ENCODE peak calls at places on chromosome 15, in four cellular contexts. J is effector memory CD4-positive, alpha-beta T cell; C is neuronal stem cell; G is transverse colon. Q is an unnamed sample.

GRCh38 chr15:70799667-70800450 is 36.5 kb upstream of the UACA start:
- DNase-seq in G (no peak), C (no peak), J (no peak), Q (no peak)

GRCh38 chr15:25249236-25250010 is 189.4 kb downstream of the UBE3A start:
- DNase-seq in J (no peak), G (peak), C (no peak), Q (no peak)

GRCh38 chr15:71437919-71438318 is 322.6 kb downstream of the THSD4 start:
- DNase-seq in C (no peak), J (no peak), G (no peak), Q (no peak)

GRCh38 chr15:66504563-66505429 is at the start of the genes RPL4 and ZWILCH:
- DNase-seq in C (peak), J (peak), G (peak), Q (peak)

GRCh38 chr15:56968821-56969220 is 50.4 kb downstream of the TCF12 start:
- DNase-seq in C (peak), J (no peak), G (no peak), Q (peak)

GRCh38 chr15:42220216-42220615 is 12.1 kb upstream of the VPS39 start:
- DNase-seq in J (no peak), G (no peak), C (no peak), Q (no peak)

GRCh38 chr15:43150171-43150929 is 17.0 kb downstream of the TMEM62 start:
- DNase-seq in J (no peak), C (no peak), G (no peak), Q (no peak)

GRCh38 chr15:100109486-100110035 is 232.2 kb downstream of the ADAMTS17 start:
- DNase-seq in G (no peak), J (no peak), C (no peak), Q (no peak)

GRCh38 chr15:46129145-46129544 is 494.3 kb downstream of the SQOR start:
- DNase-seq in J (no peak), C (no peak), G (no peak), Q (no peak)

GRCh38 chr15:60520041-60520824 is 41.3 kb upstream of the ICE2 start:
- DNase-seq in G (no peak), J (no peak), C (no peak), Q (no peak)

GRCh38 chr15:39079296-39079834 is 501.5 kb upstream of the THBS1 start:
- DNase-seq in C (no peak), J (no peak), G (peak), Q (no peak)

GRCh38 chr15:27237319-27237939 is 266.4 kb downstream of the GABRG3 start:
- DNase-seq in J (no peak), C (no peak), G (no peak), Q (no peak)

GRCh38 chr15:39828374-39828931 is 45.8 kb upstream of the FSIP1 start:
- DNase-seq in J (no peak), G (peak), C (no peak), Q (no peak)

GRCh38 chr15:65610871-65611718 is at the start of gene INTS14:
- DNase-seq in C (peak), J (peak), G (peak), Q (peak)

GRCh38 chr15:20348900-20349773 is 192.5 kb downstream of the GOLGA6L6 start:
- DNase-seq in C (no peak), G (no peak), J (no peak), Q (no peak)

GRCh38 chr15:60752973-60753720 is 274.2 kb upstream of the ICE2 start:
- DNase-seq in J (no peak), C (no peak), G (no peak), Q (no peak)

GRCh38 chr15:64507293-64507802 is 47.0 kb downstream of the ZNF609 start:
- DNase-seq in G (peak), C (no peak), J (no peak), Q (no peak)

GRCh38 chr15:36373549-36373948 is 205.9 kb upstream of the CDIN1 start:
- DNase-seq in C (no peak), J (no peak), G (no peak), Q (no peak)